ENCODE peak calls at places on chromosome 15, in eight cellular contexts. C is Caco-2, Y is astrocyte of the spinal cord, K is HepG2, Q is sigmoid colon, O is cardiac fibroblast, F is AG10803, T is fibroblast of pulmonary artery. R is an unnamed sample.

GRCh38 chr15:100020181-100020580 is 286.9 kb upstream of the LYSMD4 start:
- DNase-seq in K (no peak), T (no peak), Y (no peak), O (no peak), Q (no peak), F (no peak), C (peak), R (no peak)

GRCh38 chr15:28002136-28002861 is 96.8 kb downstream of the OCA2 start:
- DNase-seq in T (no peak), O (no peak), K (no peak), C (no peak), Y (no peak), Q (no peak), F (no peak), R (no peak)

GRCh38 chr15:100737214-100737613 is 134.8 kb downstream of the ASB7 start:
- DNase-seq in C (no peak), Q (no peak), F (no peak), T (no peak), K (no peak), Y (no peak), O (no peak), R (no peak)

GRCh38 chr15:70855764-70856163 is 1.8 kb upstream of the LARP6 start:
- DNase-seq in T (no peak), Y (no peak), C (no peak), O (no peak), F (no peak), Q (no peak), K (no peak), R (no peak)

GRCh38 chr15:80404719-80405553 is 754 bp downstream of the ARNT2 start:
- DNase-seq in Q (no peak), F (no peak), O (no peak), Y (peak), C (no peak), T (no peak), K (no peak), R (no peak)

GRCh38 chr15:25241241-25241801 is 197.5 kb downstream of the UBE3A start:
- DNase-seq in F (no peak), Y (no peak), O (no peak), C (no peak), T (no peak), Q (no peak), K (no peak), R (no peak)

GRCh38 chr15:71725215-71725955 is 85.0 kb upstream of the NR2E3 start:
- DNase-seq in T (peak), Y (peak), F (peak), C (no peak), O (peak), Q (no peak), K (no peak), R (peak)

GRCh38 chr15:71691700-71692417 is 118.5 kb upstream of the NR2E3 start:
- DNase-seq in C (no peak), O (peak), F (peak), T (peak), K (no peak), Q (no peak), Y (peak), R (peak)

GRCh38 chr15:95259513-95259912 is 1028.2 kb downstream of the MCTP2 start:
- DNase-seq in T (peak), Q (peak), C (peak), O (peak), Y (peak), K (peak), F (peak), R (peak)

GRCh38 chr15:85725564-85725963 is 69.2 kb downstream of the KLHL25 start:
- DNase-seq in Y (no peak), C (no peak), F (no peak), Q (no peak), O (no peak), K (no peak), T (no peak), R (no peak)

GRCh38 chr15:23504003-23504402 is 57.0 kb upstream of the GOLGA6L2 start:
- DNase-seq in T (no peak), C (no peak), Y (no peak), Q (no peak), F (no peak), K (no peak), O (no peak), R (no peak)

GRCh38 chr15:26628879-26629529 is 143.9 kb downstream of the GABRB3 start:
- DNase-seq in T (peak), K (no peak), O (peak), C (no peak), Y (no peak), Q (no peak), F (peak), R (peak)
- TF ChIP-seq CTCF in T (no peak), K (no peak), O (no peak), C (no peak), Y (no peak), Q (no peak), F (no peak), R (no peak)

GRCh38 chr15:92968926-92969664 is 69.0 kb downstream of the CHD2 start:
- DNase-seq in Y (no peak), O (peak), T (no peak), C (no peak), K (no peak), Q (no peak), F (peak), R (no peak)

GRCh38 chr15:92970656-92971055 is 70.5 kb downstream of the CHD2 start:
- DNase-seq in F (peak), C (no peak), T (peak), O (no peak), Q (no peak), K (no peak), Y (no peak), R (no peak)

GRCh38 chr15:92971081-92971480 is 71.0 kb downstream of the CHD2 start:
- DNase-seq in K (no peak), F (no peak), T (no peak), O (no peak), Y (no peak), C (no peak), Q (no peak), R (no peak)

GRCh38 chr15:92979011-92979701 is 79.0 kb downstream of the CHD2 start:
- DNase-seq in O (peak), Q (peak), F (no peak), C (no peak), T (peak), K (no peak), Y (no peak), R (no peak)

GRCh38 chr15:92974183-92974915 is 74.2 kb downstream of the CHD2 start:
- DNase-seq in T (no peak), Y (no peak), K (no peak), C (no peak), Q (no peak), O (no peak), F (no peak), R (no peak)
- H3K4me3 ChIP-seq in T (no peak), Y (no peak), K (no peak), C (no peak), Q (no peak), O (no peak), F (no peak), R (no peak)

GRCh38 chr15:39628821-39629220 is 47.9 kb downstream of the THBS1 start:
- DNase-seq in K (no peak), Y (no peak), T (no peak), C (no peak), O (no peak), Q (no peak), F (peak), R (no peak)
- TF ChIP-seq CTCF in K (no peak), Y (no peak), T (no peak), C (no peak), O (no peak), Q (no peak), F (no peak), R (no peak)

GRCh38 chr15:56767315-56767714 is 34.0 kb upstream of the ZNF280D start:
- DNase-seq in Y (no peak), O (no peak), C (no peak), F (no peak), T (peak), Q (no peak), K (no peak), R (no peak)
- H3K4me3 ChIP-seq in Y (no peak), O (no peak), C (no peak), F (no peak), T (no peak), Q (no peak), K (no peak), R (no peak)

GRCh38 chr15:52524223-52525136 is 4.2 kb downstream of the MYO5A start:
- DNase-seq in Q (no peak), F (no peak), C (no peak), K (no peak), O (no peak), Y (no peak), T (no peak), R (no peak)
- TF ChIP-seq CTCF in Q (no peak), F (no peak), C (no peak), K (no peak), O (no peak), Y (no peak), T (no peak), R (no peak)

GRCh38 chr15:92625297-92625980 is 30.1 kb downstream of the FAM174B start:
- DNase-seq in C (no peak), T (peak), F (peak), Q (no peak), K (no peak), O (peak), Y (peak), R (no peak)
- H3K4me3 ChIP-seq in C (no peak), T (no peak), F (no peak), Q (no peak), K (no peak), O (no peak), Y (no peak), R (no peak)

GRCh38 chr15:98548172-98548971 is 100.0 kb upstream of the IGF1R start:
- DNase-seq in F (peak), Y (peak), O (peak), C (peak), T (peak), K (no peak), Q (peak), R (peak)
- TF ChIP-seq CTCF in F (peak), Y (peak), O (no peak), C (no peak), T (peak), K (no peak), Q (no peak), R (peak)

GRCh38 chr15:65067645-65068416 is at the start of gene RASL12:
- DNase-seq in T (no peak), O (no peak), Y (no peak), K (no peak), F (no peak), Q (no peak), C (peak), R (no peak)
- H3K4me3 ChIP-seq in T (peak), O (peak), Y (no peak), K (no peak), F (no peak), Q (peak), C (peak), R (peak)

R was measured in foreskin fibroblast.